ENCODE peak calls at places on chromosomes 11 and 22, in four cellular contexts. E, L, N and D are unnamed samples.

GRCh38 chr11:109972181-109972715 is 120.9 kb upstream of the ZC3H12C start:
- DNase-seq in N (no peak), E (no peak), L (no peak), D (no peak)

GRCh38 chr22:40631925-40632324 is 4.6 kb downstream of the MRTFA start:
- DNase-seq in L (no peak), N (no peak), E (peak; percentile 45), D (no peak)

GRCh38 chr11:93895106-93895862 is 44.9 kb upstream of the VSTM5 start:
- DNase-seq in L (no peak), N (peak; percentile 54), E (peak; percentile 83), D (peak; percentile 56)

GRCh38 chr11:36688132-36688531 is 90.1 kb upstream of the RAG2 start:
- DNase-seq in L (no peak), E (no peak), N (no peak), D (no peak)

GRCh38 chr22:47822459-47822858 is 1060.0 kb downstream of the TBC1D22A start:
- DNase-seq in E (no peak), L (no peak), N (no peak), D (no peak)

GRCh38 chr11:34380696-34381095 is 22.9 kb upstream of the ABTB2 start:
- DNase-seq in N (no peak), L (no peak), E (no peak), D (no peak)

GRCh38 chr22:47165998-47166397 is 403.5 kb downstream of the TBC1D22A start:
- DNase-seq in N (no peak), L (no peak), E (no peak), D (no peak)

GRCh38 chr22:43476341-43476740 is 64.5 kb downstream of the MPPED1 start:
- DNase-seq in N (no peak), E (peak; percentile 36), L (no peak), D (no peak)

GRCh38 chr11:73977856-73978519 is 4.7 kb downstream of the UCP2 start:
- DNase-seq in L (no peak), E (no peak), N (no peak), D (no peak)

GRCh38 chr22:24681236-24681635 is 78.2 kb downstream of the GGT1 start:
- DNase-seq in L (no peak), E (no peak), N (no peak), D (no peak)

GRCh38 chr11:12430912-12431311 is 53.5 kb downstream of the PARVA start:
- DNase-seq in E (no peak), L (no peak), N (no peak), D (no peak)

GRCh38 chr11:5922749-5923426 is 19.2 kb upstream of the OR56A3 start:
- DNase-seq in N (no peak), E (no peak), L (no peak), D (no peak)

GRCh38 chr11:47327949-47328348 is 24.6 kb downstream of the MYBPC3 start:
- DNase-seq in E (no peak), L (no peak), N (no peak), D (no peak)

GRCh38 chr11:94895451-94895850 is 77.9 kb downstream of the CWC15 start:
- DNase-seq in E (no peak), N (no peak), L (no peak), D (no peak)

GRCh38 chr11:23730307-23730998 is 766.4 kb upstream of the LUZP2 start:
- DNase-seq in E (no peak), L (no peak), N (no peak), D (no peak)

GRCh38 chr11:61607920-61608599 is 27.2 kb upstream of the SYT7 start:
- DNase-seq in L (no peak), E (no peak), N (no peak), D (no peak)